ENCODE peak calls at places on chromosomes 5 and 9, in four cellular contexts. B is HepG2, G is H1, W is GM12878. I is an unnamed sample.

GRCh38 chr5:175444905-175445456 is 999 bp upstream of the DRD1 start:
- DNase-seq in B (no peak), G (no peak), W (no peak), I (no peak)

GRCh38 chr9:7273575-7273974 is 515.8 kb downstream of the KDM4C start:
- DNase-seq in B (no peak), G (no peak), W (no peak), I (peak)

GRCh38 chr9:131049829-131050715 is 41.1 kb downstream of the LAMC3 start:
- DNase-seq in B (no peak), G (no peak), W (no peak), I (peak)

GRCh38 chr5:109125755-109126429 is 283.9 kb downstream of the PJA2 start:
- DNase-seq in B (no peak), G (no peak), W (no peak), I (no peak)

GRCh38 chr9:79384506-79384905 is 187.3 kb upstream of the TLE4 start:
- DNase-seq in B (no peak), G (no peak), W (no peak), I (no peak)

GRCh38 chr9:121773286-121773953 is 122.0 kb downstream of the DAB2IP start:
- DNase-seq in B (no peak), G (no peak), W (no peak), I (no peak)

GRCh38 chr5:150656191-150657132 is 4.6 kb upstream of the MYOZ3 start:
- DNase-seq in B (peak), G (no peak), W (peak), I (peak)

GRCh38 chr9:122126340-122127333 is 32.9 kb downstream of the NDUFA8 start:
- DNase-seq in B (peak), G (no peak), W (no peak), I (peak)

GRCh38 chr5:56050566-56051292 is 56.0 kb upstream of the IL6ST start:
- DNase-seq in B (no peak), G (no peak), W (no peak), I (no peak)

GRCh38 chr5:67105270-67105669 is 91.3 kb downstream of the CD180 start:
- DNase-seq in B (no peak), G (no peak), W (no peak), I (no peak)

GRCh38 chr5:178207183-178207916 is 3.0 kb downstream of the HNRNPAB start:
- DNase-seq in B (peak), G (no peak), W (no peak), I (no peak)

GRCh38 chr5:23506329-23507236 is 826 bp upstream of the PRDM9 start:
- DNase-seq in B (peak), G (peak), W (no peak), I (no peak)

GRCh38 chr9:135241381-135242380 is 154.2 kb downstream of the OLFM1 start:
- DNase-seq in B (no peak), G (no peak), W (no peak), I (no peak)

GRCh38 chr9:100064872-100065581 is 33.8 kb downstream of the ERP44 start:
- DNase-seq in B (no peak), G (no peak), W (no peak), I (no peak)

GRCh38 chr5:66307647-66308257 is 163.7 kb downstream of the SREK1 start:
- DNase-seq in B (peak), G (no peak), W (no peak), I (peak)

GRCh38 chr5:149349382-149349781 is 4.1 kb downstream of the GRPEL2 start:
- DNase-seq in B (no peak), G (no peak), W (no peak), I (no peak)

GRCh38 chr5:144308211-144308610 is 137.5 kb downstream of the KCTD16 start:
- DNase-seq in B (no peak), G (no peak), W (no peak), I (no peak)

GRCh38 chr9:69013404-69013727 is 547 bp downstream of the PRKACG start:
- DNase-seq in B (no peak), G (no peak), W (no peak), I (no peak)

GRCh38 chr5:146337264-146337904 is 1.3 kb upstream of the POU4F3 start:
- DNase-seq in B (no peak), G (no peak), W (no peak), I (no peak)

GRCh38 chr9:116873937-116874900 is 187.1 kb downstream of the TRIM32 start:
- DNase-seq in B (no peak), G (no peak), W (no peak), I (no peak)

GRCh38 chr5:105931782-105932489 is 1738.8 kb downstream of the EFNA5 start:
- DNase-seq in B (no peak), G (no peak), W (no peak), I (no peak)

GRCh38 chr9:109953813-109954489 is 174.0 kb downstream of the PALM2AKAP2 start:
- DNase-seq in B (no peak), G (no peak), W (no peak), I (no peak)
- TF ChIP-seq BRCA1 in B (no peak), G (no peak), W (no peak), I (no peak)

GRCh38 chr9:132993511-132993939 is 15.0 kb downstream of the GFI1B start:
- DNase-seq in B (peak), G (no peak), W (no peak), I (no peak)
- TF ChIP-seq POLR2A in B (no peak), G (no peak), W (no peak), I (no peak)

DNA sequence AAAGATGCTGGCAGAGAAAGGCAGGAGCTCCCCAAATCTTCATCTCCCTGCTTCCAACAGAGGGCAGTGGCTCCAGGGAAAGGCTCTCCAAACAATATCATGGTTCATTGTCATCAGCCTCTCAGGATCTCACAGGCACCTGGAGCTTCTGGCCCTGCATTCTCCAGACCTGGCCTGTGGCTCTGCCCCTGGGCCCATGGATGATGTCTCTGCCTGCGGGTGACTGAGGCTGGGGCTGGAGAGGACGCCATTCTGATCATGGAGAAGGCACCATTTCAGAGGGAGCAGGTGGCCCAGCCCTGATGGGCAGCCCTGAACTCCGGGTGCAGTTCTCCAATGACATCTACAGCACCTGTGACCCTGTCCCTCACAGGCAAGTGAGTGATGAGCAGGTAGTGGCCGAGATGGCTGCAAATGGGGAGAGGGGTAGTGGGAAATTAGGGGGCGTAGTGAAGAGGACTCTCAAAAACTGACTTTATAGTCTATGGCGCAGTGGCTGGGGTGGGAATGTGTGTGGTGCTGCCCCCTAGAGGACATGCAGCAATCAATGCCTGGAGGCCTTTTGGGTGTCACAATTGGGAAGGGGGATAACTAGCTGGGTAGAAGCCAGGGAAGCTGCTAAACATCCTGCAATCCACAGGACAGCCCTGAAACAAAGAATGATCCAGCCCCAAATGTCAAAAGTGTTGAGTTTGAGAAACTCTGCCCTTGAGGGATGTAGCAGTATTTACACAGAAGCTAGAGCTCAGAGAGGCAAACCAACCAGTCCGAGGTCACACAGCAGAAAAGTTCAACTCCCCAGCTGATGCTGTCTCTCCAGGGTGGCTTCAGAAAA is 3.2 kb downstream of the SH3PXD2B start:
- DNase-seq in B (no peak), G (no peak), W (no peak), I (peak)
- TF ChIP-seq BRCA1 in B (no peak), G (no peak), W (no peak), I (no peak)

DNA sequence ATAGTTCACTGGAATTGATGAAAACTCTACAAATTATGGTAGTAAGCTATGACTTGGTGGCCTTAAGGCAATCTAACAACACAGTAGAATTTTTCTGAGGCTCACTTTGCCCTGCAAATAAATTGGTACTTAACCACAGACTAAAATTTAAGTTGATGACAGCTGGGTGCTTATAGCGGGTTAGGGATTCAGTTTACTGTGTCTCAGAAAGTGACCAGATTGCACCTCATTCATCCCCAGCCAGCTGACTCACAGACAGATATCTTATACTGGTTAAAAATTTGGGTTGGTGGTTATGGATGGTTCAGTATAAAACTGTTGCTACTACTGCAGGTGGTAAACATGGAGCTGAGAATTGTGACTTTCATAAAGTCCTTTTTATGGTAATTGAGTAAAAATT is 2.8 kb downstream of the CKS2 start:
- DNase-seq in B (no peak), G (no peak), W (no peak), I (no peak)
- TF ChIP-seq POLR2A in B (no peak), G (no peak), W (no peak), I (no peak)

GRCh38 chr9:18499987-18500386 is 26.0 kb downstream of the ADAMTSL1 start:
- DNase-seq in B (no peak), G (no peak), W (no peak), I (no peak)
- TF ChIP-seq BRCA1 in B (no peak), G (no peak), W (no peak), I (no peak)

GRCh38 chr9:128457207-128457606 is 1.4 kb downstream of the ODF2 start:
- DNase-seq in B (no peak), G (no peak), W (no peak), I (no peak)

GRCh38 chr9:128459011-128459410 is 3.2 kb downstream of the ODF2 start:
- DNase-seq in B (no peak), G (no peak), W (no peak), I (no peak)

GRCh38 chr9:128456613-128457061 is 831 bp downstream of the ODF2 start:
- DNase-seq in B (peak), G (no peak), W (no peak), I (peak)

GRCh38 chr9:128454991-128455390 is 815 bp upstream of the ODF2 start:
- DNase-seq in B (peak), G (no peak), W (no peak), I (no peak)

GRCh38 chr9:128455849-128456612 is at the start of gene ODF2:
- DNase-seq in B (peak), G (peak), W (peak), I (peak)
- TF ChIP-seq POLR2A in B (peak), G (no peak), W (peak), I (peak)

DNA sequence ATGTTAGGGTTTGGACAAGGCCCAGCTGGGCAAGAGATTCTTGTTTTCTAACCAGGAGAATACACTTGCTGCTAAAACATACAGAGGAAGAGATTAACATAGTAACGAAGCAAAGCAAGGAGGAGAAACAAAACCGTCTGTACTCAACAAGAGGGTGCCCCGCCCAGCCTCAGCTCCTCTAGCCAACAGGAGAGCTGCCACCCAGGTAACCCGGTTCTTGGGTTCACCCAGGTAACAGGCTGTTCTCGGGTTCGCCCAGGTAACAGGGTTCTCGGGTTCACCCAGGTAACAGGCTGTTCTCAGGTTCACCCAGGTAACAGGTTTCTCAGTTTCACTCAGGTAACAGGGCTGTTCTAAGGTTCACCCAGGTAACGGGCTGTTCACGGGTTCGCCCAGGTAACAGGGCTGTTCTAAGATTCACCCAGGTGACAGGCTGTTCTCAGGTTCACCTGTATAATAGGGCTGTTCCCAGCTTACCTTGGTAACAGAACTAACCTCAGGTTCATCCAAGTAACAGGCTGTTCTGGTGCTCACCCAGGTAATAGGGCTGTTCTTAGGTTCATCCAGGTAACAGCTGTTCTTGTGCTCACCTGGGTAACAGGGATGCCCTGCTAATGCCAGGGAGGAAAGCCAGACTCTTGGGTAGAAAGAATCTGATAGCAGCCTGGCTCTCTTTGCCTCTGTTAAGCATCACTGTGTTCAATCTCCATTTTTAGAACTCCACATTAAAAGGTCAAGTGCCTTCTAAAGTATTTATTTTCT is 271.6 kb downstream of the SYK start:
- DNase-seq in B (no peak), G (no peak), W (no peak), I (no peak)
- TF ChIP-seq BRCA1 in B (no peak), G (no peak), W (no peak), I (no peak)

GRCh38 chr9:127903557-127904475 is 4.4 kb upstream of the ST6GALNAC6 start:
- DNase-seq in B (peak), G (no peak), W (no peak), I (peak)
- TF ChIP-seq POLR2A in B (no peak), G (no peak), W (peak), I (peak)

GRCh38 chr5:171175746-171176145 is 133.3 kb upstream of the TLX3 start:
- DNase-seq in B (no peak), G (no peak), W (no peak), I (no peak)
- TF ChIP-seq BRCA1 in B (no peak), G (no peak), W (no peak), I (no peak)